ENCODE peak calls at places on chromosomes 12 and 14, in ten cellular contexts. H, Z, E, A, V, S, Q, K, M and G are unnamed samples.

GRCh38 chr12:76060111-76060510 is 24.4 kb downstream of the NAP1L1 start:
- ATAC-seq in K (no peak), E (no peak), M (no peak), Z (no peak), S (no peak), A (no peak), V (no peak), Q (no peak), H (no peak), G (no peak)

GRCh38 chr12:32455607-32456063 is 56.3 kb downstream of the FGD4 start:
- ATAC-seq in A (no peak), V (peak; percentile 61), M (no peak), S (peak; percentile 53), E (peak; percentile 82), Z (peak; percentile 81), H (peak; percentile 62), K (peak; percentile 75), Q (no peak), G (no peak)

GRCh38 chr14:99249389-99249788 is 22.6 kb downstream of the BCL11B start:
- ATAC-seq in Z (no peak), K (no peak), M (peak; percentile 21), S (no peak), Q (no peak), E (no peak), A (peak; percentile 2), V (no peak), H (no peak), G (no peak)

GRCh38 chr12:67068204-67068731 is 200.9 kb upstream of the CAND1 start:
- ATAC-seq in E (peak; percentile 31), Q (peak; percentile 9), M (peak; percentile 36), V (no peak), K (no peak), A (peak; percentile 9), Z (peak; percentile 24), H (peak; percentile 13), S (no peak), G (no peak)

GRCh38 chr12:55132816-55133215 is 6.6 kb downstream of the OR9K2 start:
- ATAC-seq in Q (no peak), S (no peak), H (no peak), Z (no peak), E (no peak), A (no peak), V (no peak), M (no peak), K (no peak), G (no peak)

GRCh38 chr12:115354476-115354890 is 670.5 kb upstream of the TBX3 start:
- ATAC-seq in Q (no peak), E (no peak), A (no peak), Z (no peak), V (no peak), S (no peak), H (peak; percentile 23), M (no peak), K (peak; percentile 20), G (no peak)

GRCh38 chr12:131242741-131243496 is 289.2 kb downstream of the ADGRD1 start:
- ATAC-seq in E (no peak), V (no peak), Z (no peak), K (no peak), H (peak; percentile 31), M (peak; percentile 89), Q (no peak), A (no peak), S (no peak), G (no peak)

GRCh38 chr14:61269321-61270083 is 11.6 kb downstream of the TMEM30B start:
- ATAC-seq in Q (peak; percentile 96), V (peak; percentile 80), Z (peak; percentile 86), A (peak; percentile 96), E (peak; percentile 57), H (peak; percentile 95), M (peak; percentile 92), S (peak; percentile 74), K (peak; percentile 85), G (peak; percentile 65)

GRCh38 chr12:60501124-60501729 is 905.4 kb downstream of the SLC16A7 start:
- ATAC-seq in A (no peak), Q (no peak), E (no peak), M (no peak), H (no peak), S (peak; percentile 85), Z (peak; percentile 97), K (no peak), V (peak; percentile 84), G (no peak)

GRCh38 chr12:124550123-124551089 is 17.0 kb downstream of the NCOR2 start:
- ATAC-seq in S (peak; percentile 18), K (no peak), Z (no peak), Q (no peak), M (no peak), V (no peak), E (peak; percentile 44), A (no peak), H (no peak), G (no peak)

GRCh38 chr14:89276424-89276975 is 140.5 kb downstream of the FOXN3 start:
- ATAC-seq in E (no peak), K (peak; percentile 44), Z (no peak), S (no peak), M (peak; percentile 99), V (peak; percentile 47), Q (peak; percentile 37), H (peak; percentile 61), A (peak; percentile 26), G (peak; percentile 99)

GRCh38 chr14:72619071-72619710 is 274.7 kb downstream of the DPF3 start:
- ATAC-seq in E (no peak), A (no peak), K (no peak), H (no peak), Q (no peak), V (no peak), M (no peak), Z (no peak), S (peak; percentile 7), G (no peak)

GRCh38 chr12:98751580-98752115 is 106.6 kb downstream of the APAF1 start:
- ATAC-seq in H (no peak), V (no peak), Z (no peak), M (no peak), K (no peak), Q (no peak), A (no peak), S (no peak), E (no peak), G (no peak)

GRCh38 chr14:104965561-104966231 is 12.5 kb downstream of the AHNAK2 start:
- ATAC-seq in K (no peak), Q (no peak), M (peak; percentile 21), V (no peak), A (no peak), S (no peak), Z (no peak), H (no peak), E (no peak), G (peak; percentile 6)

GRCh38 chr12:51265024-51265423 is 5.2 kb downstream of the SMAGP start:
- ATAC-seq in H (no peak), Z (no peak), M (peak; percentile 90), E (no peak), A (peak; percentile 35), K (no peak), V (no peak), S (no peak), Q (no peak), G (peak; percentile 43)

GRCh38 chr12:14769462-14769836 is 33.8 kb downstream of the WBP11 start:
- ATAC-seq in S (peak; percentile 15), V (peak; percentile 5), Z (peak; percentile 8), E (peak; percentile 1), Q (no peak), M (peak; percentile 8), H (peak; percentile 5), K (peak; percentile 3), A (no peak), G (peak; percentile 0)

GRCh38 chr12:91769736-91770135 is 375.9 kb downstream of the BTG1 start:
- ATAC-seq in E (no peak), Q (no peak), V (no peak), M (no peak), Z (no peak), S (no peak), A (no peak), K (no peak), H (no peak), G (no peak)

GRCh38 chr12:40697566-40698257 is 5.5 kb downstream of the CNTN1 start:
- ATAC-seq in S (no peak), Z (no peak), A (no peak), Q (no peak), V (no peak), M (no peak), K (no peak), H (no peak), E (no peak), G (no peak)

GRCh38 chr12:88432536-88433462 is 147.5 kb downstream of the KITLG start:
- ATAC-seq in S (peak; percentile 62), M (no peak), Z (peak; percentile 67), V (peak; percentile 87), Q (no peak), E (peak; percentile 93), A (no peak), K (no peak), H (no peak), G (no peak)

GRCh38 chr12:43675048-43675904 is 83.3 kb downstream of the PUS7L start:
- ATAC-seq in S (no peak), H (peak; percentile 12), V (no peak), Q (no peak), E (no peak), M (no peak), A (no peak), Z (no peak), K (no peak), G (peak; percentile 16)

GRCh38 chr12:130952106-130952505 is 1.6 kb upstream of the ADGRD1 start:
- ATAC-seq in M (no peak), H (no peak), Q (no peak), V (no peak), S (no peak), Z (no peak), A (no peak), K (no peak), E (no peak), G (no peak)

GRCh38 chr12:31226639-31227038 is 99.3 kb downstream of the SINHCAF start:
- ATAC-seq in E (peak; percentile 35), A (no peak), K (peak; percentile 46), V (no peak), H (no peak), S (peak; percentile 29), Q (no peak), M (peak; percentile 18), Z (no peak), G (no peak)

GRCh38 chr14:24113801-24114535 is 609 bp upstream of the DCAF11 start:
- ATAC-seq in E (peak; percentile 59), V (peak; percentile 61), S (peak; percentile 65), H (peak; percentile 64), Q (peak; percentile 24), M (peak; percentile 62), K (peak; percentile 74), A (peak; percentile 19), Z (peak; percentile 58), G (peak; percentile 57)

GRCh38 chr12:102992297-102992696 is 34.8 kb downstream of the ASCL1 start:
- ATAC-seq in S (no peak), Z (no peak), A (no peak), K (no peak), Q (no peak), M (peak; percentile 45), V (no peak), E (no peak), H (no peak), G (peak; percentile 63)

GRCh38 chr14:34365309-34365915 is 96.6 kb downstream of the SPTSSA start:
- ATAC-seq in Q (no peak), S (no peak), H (peak; percentile 38), V (no peak), Z (no peak), E (peak; percentile 71), M (no peak), A (no peak), K (no peak), G (no peak)

GRCh38 chr14:71245659-71246361 is 338.6 kb downstream of the PCNX1 start:
- ATAC-seq in Q (peak; percentile 79), E (no peak), Z (no peak), M (peak; percentile 89), V (no peak), A (peak; percentile 60), S (no peak), K (no peak), H (peak; percentile 45), G (peak; percentile 77)

GRCh38 chr12:6752181-6752930 is 585 bp downstream of the MLF2 start:
- ATAC-seq in M (peak; percentile 16), H (peak; percentile 27), A (peak; percentile 4), E (peak; percentile 2), K (no peak), V (no peak), S (peak; percentile 9), Q (no peak), Z (peak; percentile 25), G (peak; percentile 1)

GRCh38 chr14:43410631-43411030 is 1096.5 kb downstream of the FSCB start:
- ATAC-seq in H (no peak), V (no peak), E (no peak), S (no peak), M (no peak), A (no peak), K (no peak), Q (no peak), Z (no peak), G (no peak)